ENCODE peak calls at places on chromosomes 7 and 10, in seven cellular contexts. Q, G, E, F, I, N and Y are unnamed samples.

GRCh38 chr7:82559203-82559805 is 115.7 kb upstream of the CACNA2D1 start:
- DNase-seq in Q (no peak), G (peak; percentile 92), E (no peak), F (no peak), I (peak; percentile 35), N (no peak), Y (no peak)

GRCh38 chr10:3165196-3165595 is 7.4 kb downstream of the PITRM1 start:
- DNase-seq in Q (no peak), G (no peak), E (no peak), F (no peak), I (no peak), N (no peak), Y (no peak)

GRCh38 chr7:74025146-74025545 is 2.8 kb upstream of the ELN start:
- DNase-seq in Q (no peak), G (no peak), E (no peak), F (no peak), I (no peak), N (no peak), Y (no peak)

GRCh38 chr10:132103116-132103910 is 37.6 kb downstream of the JAKMIP3 start:
- DNase-seq in Q (no peak), G (no peak), E (no peak), F (no peak), I (no peak), N (no peak), Y (no peak)

GRCh38 chr10:110460111-110460809 is 37.4 kb upstream of the DUSP5 start:
- DNase-seq in Q (no peak), G (no peak), E (peak; percentile 91), F (peak; percentile 41), I (peak; percentile 33), N (peak; percentile 52), Y (no peak)

GRCh38 chr10:7285545-7286322 is 125.1 kb downstream of the SFMBT2 start:
- DNase-seq in Q (no peak), G (no peak), E (no peak), F (no peak), I (no peak), N (peak; percentile 41), Y (no peak)

GRCh38 chr7:69687739-69688431 is 89.6 kb downstream of the AUTS2 start:
- DNase-seq in Q (peak; percentile 38), G (no peak), E (no peak), F (no peak), I (no peak), N (no peak), Y (no peak)

GRCh38 chr10:132618158-132618924 is 80.8 kb downstream of the INPP5A start:
- DNase-seq in Q (peak; percentile 34), G (no peak), E (no peak), F (no peak), I (peak; percentile 37), N (peak; percentile 67), Y (no peak)

GRCh38 chr10:78455873-78456272 is 422.2 kb downstream of the RPS24 start:
- DNase-seq in Q (no peak), G (no peak), E (no peak), F (no peak), I (no peak), N (no peak), Y (no peak)

DNA sequence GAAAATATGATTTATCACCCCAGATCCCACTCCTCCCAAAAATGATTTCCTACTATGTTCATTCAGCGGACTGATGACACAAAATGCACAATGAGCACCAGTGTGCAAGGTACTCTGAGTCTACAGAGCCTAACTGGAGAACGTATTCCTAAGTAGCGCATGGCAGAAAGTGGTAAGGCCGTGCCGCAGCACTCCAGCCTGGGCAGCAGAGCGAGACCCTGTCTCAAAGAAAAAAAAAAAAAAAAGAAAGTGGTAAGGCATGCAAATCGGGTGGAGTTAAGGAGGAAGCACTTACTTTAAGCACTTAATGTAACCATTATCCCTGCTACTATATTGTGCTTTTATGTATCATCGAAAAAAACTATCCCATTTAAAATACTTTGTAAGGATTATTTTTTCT is 25.5 kb downstream of the CYP51A1 start:
- DNase-seq in Q (no peak), G (no peak), E (no peak), F (no peak), I (no peak), N (no peak), Y (no peak)
- TF ChIP-seq CTCF in Q (no peak), G (no peak), E (no peak), F (no peak), I (no peak), N (no peak), Y (no peak)

GRCh38 chr7:157690833-157691382 is 354.1 kb downstream of the DNAJB6 start:
- DNase-seq in Q (peak; percentile 31), G (peak; percentile 77), E (peak; percentile 91), F (peak; percentile 59), I (peak; percentile 93), N (peak; percentile 67), Y (no peak)
- H3K4me3 ChIP-seq in Q (no peak overlapping the region), G (peak overlapping the region; percentile 56), E (peak overlapping the region; percentile 4), F (no peak overlapping the region), I (peak overlapping the region; percentile 48), N (no peak overlapping the region), Y (no peak overlapping the region)

GRCh38 chr10:4983615-4984216 is 19.9 kb downstream of the AKR1C2 start:
- DNase-seq in Q (no peak), G (no peak), E (no peak), F (no peak), I (no peak), N (no peak), Y (no peak)

GRCh38 chr10:4981722-4982471 is 18.7 kb downstream of the AKR1C1 start:
- DNase-seq in Q (peak; percentile 67), G (peak; percentile 3), E (peak; percentile 19), F (peak; percentile 41), I (peak; percentile 74), N (peak; percentile 33), Y (no peak)

GRCh38 chr10:4980793-4981192 is 17.6 kb downstream of the AKR1C1 start:
- DNase-seq in Q (no peak), G (no peak), E (no peak), F (no peak), I (no peak), N (no peak), Y (no peak)

GRCh38 chr10:4984223-4984622 is 19.4 kb downstream of the AKR1C2 start:
- DNase-seq in Q (no peak), G (no peak), E (no peak), F (no peak), I (no peak), N (no peak), Y (no peak)

DNA sequence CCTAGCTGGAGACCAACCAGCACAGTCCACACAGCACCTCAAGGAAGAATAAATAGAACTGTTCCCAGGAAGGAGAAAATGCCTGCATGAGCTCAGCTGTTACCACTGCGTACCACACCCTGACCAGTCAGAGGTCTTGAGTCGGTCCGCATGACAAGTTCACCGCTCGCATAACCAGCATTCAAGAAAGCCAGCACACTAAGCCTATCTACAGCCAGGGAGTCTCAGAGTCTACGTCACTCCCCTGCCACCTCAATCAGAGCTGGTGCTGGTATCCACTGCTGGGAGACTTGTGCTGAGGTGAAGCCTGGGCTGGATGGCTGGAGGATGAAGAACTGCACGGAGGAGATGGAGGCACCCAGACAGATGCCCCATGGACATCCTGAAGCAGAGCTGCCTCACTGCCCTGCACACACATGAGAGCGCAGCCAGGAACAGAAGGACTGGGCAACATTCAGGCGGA is 19.6 kb downstream of the AKR1C1 start:
- DNase-seq in Q (peak; percentile 74), G (no peak), E (no peak), F (peak; percentile 28), I (no peak), N (peak; percentile 30), Y (no peak)
- TF ChIP-seq CTCF in Q (no peak), G (no peak), E (no peak), F (no peak), I (no peak), N (no peak), Y (no peak)

DNA sequence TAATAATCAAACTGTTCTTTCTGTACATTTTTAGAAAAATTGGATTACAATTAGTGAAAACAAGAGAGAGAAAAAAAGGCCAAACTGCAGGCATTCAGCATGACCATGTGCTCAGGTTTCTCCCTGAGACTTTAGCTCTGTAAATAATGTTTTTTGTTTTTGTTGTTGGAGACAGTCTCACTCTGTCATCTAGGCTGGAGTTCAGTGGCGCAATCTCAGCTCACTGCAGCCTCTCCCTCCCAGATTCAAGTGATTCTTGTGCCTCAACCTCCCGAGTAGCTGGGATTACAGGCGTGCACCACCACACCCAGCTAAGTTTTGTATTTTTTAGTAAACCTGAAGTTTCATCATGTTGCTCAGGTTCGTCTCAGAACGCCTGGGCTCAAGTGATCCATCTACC is 23.0 kb downstream of the BZW2 start:
- DNase-seq in Q (peak; percentile 70), G (no peak), E (no peak), F (no peak), I (peak; percentile 61), N (peak; percentile 30), Y (no peak)
- H3K4me3 ChIP-seq in Q (no peak overlapping the region), G (no peak overlapping the region), E (no peak overlapping the region), F (no peak overlapping the region), I (no peak overlapping the region), N (no peak overlapping the region), Y (no peak overlapping the region)

GRCh38 chr7:127473409-127473808 is 80.9 kb upstream of the ZNF800 start:
- DNase-seq in Q (no peak), G (no peak), E (peak; percentile 16), F (no peak), I (no peak), N (no peak), Y (no peak)
- TF ChIP-seq CTCF in Q (no peak), G (no peak), E (no peak), F (no peak), I (no peak), N (no peak), Y (no peak)

GRCh38 chr7:45089314-45089891 is 634 bp upstream of the NACAD start:
- DNase-seq in Q (peak; percentile 48), G (peak; percentile 85), E (peak; percentile 40), F (peak; percentile 64), I (peak; percentile 49), N (peak; percentile 70), Y (no peak)
- H3K4me3 ChIP-seq in Q (peak overlapping the region; percentile 69), G (peak overlapping the region; percentile 60), E (no peak overlapping the region), F (no peak overlapping the region), I (peak overlapping the region; percentile 55), N (peak overlapping the region; percentile 70), Y (peak overlapping the region; percentile 64)

DNA sequence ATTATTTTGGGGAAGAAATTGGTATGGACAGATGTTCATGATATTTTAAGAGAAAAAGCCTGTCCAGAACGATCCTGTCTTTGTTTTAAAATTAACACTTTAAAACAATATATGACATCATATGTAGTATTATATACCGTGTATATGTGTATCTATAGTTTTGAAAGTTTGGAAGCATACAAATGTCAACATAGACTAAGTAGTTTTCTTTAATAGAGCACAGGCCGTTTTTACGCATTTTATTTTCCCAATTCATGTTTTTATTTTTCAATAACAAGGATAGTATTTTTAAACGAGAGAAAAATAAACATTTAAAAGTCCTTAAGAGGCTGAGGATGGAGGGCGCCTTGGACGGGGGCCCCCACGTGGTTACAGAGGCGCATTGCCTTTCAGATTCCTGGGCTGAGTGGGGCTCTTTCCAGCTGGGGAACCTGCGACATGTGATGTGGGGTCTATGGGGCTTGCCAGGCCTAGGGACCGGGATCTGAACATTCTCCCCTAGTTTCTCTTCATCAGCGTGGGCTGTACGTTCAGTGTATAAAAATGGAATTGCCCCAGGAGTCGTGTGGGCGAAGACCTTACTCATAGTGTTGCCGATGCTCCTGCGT is 127.8 kb upstream of the ZNF746 start:
- DNase-seq in Q (peak; percentile 67), G (peak; percentile 61), E (peak; percentile 78), F (peak; percentile 73), I (peak; percentile 80), N (peak; percentile 82), Y (no peak)
- TF ChIP-seq CTCF in Q (peak; percentile 72), G (peak; percentile 62), E (peak; percentile 93), F (peak; percentile 74), I (peak; percentile 72), N (peak; percentile 69), Y (peak; percentile 72)